ENCODE peak calls at places on chromosome 7, in nine cellular contexts. N is uterus; J is H9; O is spleen; R is tibial nerve; K is brain microvascular endothelial cell; B is CD8-positive, alpha-beta T cell; Q is upper lobe of left lung; L is astrocyte. V is an unnamed sample.

GRCh38 chr7:100493476-100494264 is 9.9 kb downstream of the NYAP1 start:
- DNase-seq in L (no peak), B (peak), K (no peak), J (no peak), N (peak), O (peak), Q (no peak), R (no peak), V (no peak)

GRCh38 chr7:45599851-45600706 is 25.9 kb downstream of the ADCY1 start:
- DNase-seq in B (no peak), K (no peak), Q (peak), J (peak), O (peak), N (no peak), R (no peak), L (no peak), V (no peak)

GRCh38 chr7:88169717-88170320 is 50.0 kb downstream of the SRI start:
- DNase-seq in O (no peak), R (no peak), Q (no peak), N (no peak), L (peak), J (no peak), B (no peak), K (no peak), V (peak)

GRCh38 chr7:75534727-75535307 is 42.7 kb downstream of the SPDYE5 start:
- DNase-seq in N (no peak), J (no peak), O (no peak), R (no peak), B (no peak), Q (no peak), K (peak), L (peak), V (no peak)

GRCh38 chr7:34133356-34133982 is 228.1 kb downstream of the BMPER start:
- DNase-seq in Q (no peak), B (no peak), K (peak), J (no peak), R (no peak), O (no peak), L (peak), N (no peak), V (peak)

GRCh38 chr7:107201795-107202450 is 33.1 kb downstream of the HBP1 start:
- DNase-seq in Q (peak), O (no peak), R (no peak), L (no peak), B (no peak), N (peak), J (peak), K (peak), V (peak)

GRCh38 chr7:83413831-83414230 is 235.1 kb downstream of the SEMA3E start:
- DNase-seq in B (no peak), O (no peak), J (no peak), N (no peak), Q (no peak), L (peak), R (no peak), K (peak), V (no peak)

GRCh38 chr7:80833289-80834104 is 85.4 kb downstream of the SEMA3C start:
- DNase-seq in R (no peak), J (no peak), Q (no peak), L (peak), B (no peak), O (no peak), K (peak), N (no peak), V (no peak)

GRCh38 chr7:69599879-69600764 is 1.8 kb downstream of the AUTS2 start:
- DNase-seq in R (peak), L (peak), K (no peak), B (no peak), N (no peak), O (peak), Q (no peak), J (no peak), V (no peak)

GRCh38 chr7:118104812-118105441 is 79.0 kb upstream of the LSM8 start:
- DNase-seq in O (no peak), Q (no peak), B (no peak), J (no peak), K (no peak), N (no peak), L (peak), R (no peak), V (peak)

GRCh38 chr7:71486856-71487628 is 355.1 kb downstream of the GALNT17 start:
- DNase-seq in B (no peak), L (peak), O (no peak), J (no peak), N (peak), R (no peak), Q (no peak), K (peak), V (no peak)

GRCh38 chr7:10704653-10705052 is 269.0 kb upstream of the PHF14 start:
- DNase-seq in B (no peak), K (no peak), Q (no peak), R (no peak), N (no peak), L (no peak), J (no peak), O (no peak), V (no peak)

GRCh38 chr7:10707519-10707918 is 266.2 kb upstream of the PHF14 start:
- DNase-seq in B (no peak), K (no peak), L (peak), R (no peak), N (no peak), O (no peak), J (no peak), Q (no peak), V (no peak)

GRCh38 chr7:10703981-10704380 is 269.7 kb upstream of the PHF14 start:
- DNase-seq in N (no peak), B (no peak), Q (no peak), J (no peak), O (no peak), K (no peak), L (no peak), R (no peak), V (no peak)

GRCh38 chr7:10706875-10707493 is 266.7 kb upstream of the PHF14 start:
- DNase-seq in Q (no peak), J (no peak), K (no peak), B (no peak), N (no peak), R (no peak), O (no peak), L (no peak), V (no peak)

DNA sequence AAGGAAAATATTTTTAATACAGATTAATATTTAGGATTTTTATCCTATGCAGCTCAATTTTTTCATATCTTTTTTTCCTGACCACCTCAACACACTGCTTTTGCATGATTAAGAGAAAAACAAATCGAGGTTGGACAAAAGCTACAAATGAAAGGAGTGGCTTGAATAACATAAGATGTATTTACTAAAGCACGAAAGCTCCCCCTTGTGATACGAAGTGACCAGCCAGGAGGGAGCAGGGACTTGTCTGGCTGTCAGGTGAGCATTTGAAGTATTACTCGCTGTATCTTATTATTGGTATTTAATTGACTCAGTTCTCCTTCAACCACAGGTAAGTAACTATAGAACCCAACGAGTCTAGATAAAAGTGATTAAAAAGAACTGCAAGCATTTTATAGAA is 265.2 kb upstream of the PHF14 start:
- DNase-seq in L (no peak), R (no peak), N (no peak), K (no peak), Q (no peak), B (no peak), O (no peak), J (peak), V (no peak)
- TF ChIP-seq CTCF in L (no peak), R (no peak), N (no peak), K (peak), Q (no peak), B (no peak), O (no peak), J (peak), V (no peak)

GRCh38 chr7:108247646-108248045 is 117.5 kb upstream of the LAMB4 start:
- DNase-seq in N (no peak), Q (no peak), B (no peak), K (no peak), L (peak), J (no peak), O (no peak), R (no peak), V (no peak)

GRCh38 chr7:108246227-108246837 is 116.2 kb upstream of the LAMB4 start:
- DNase-seq in R (no peak), Q (no peak), O (no peak), L (peak), N (no peak), B (no peak), K (peak), J (no peak), V (peak)

GRCh38 chr7:108244110-108244509 is 113.9 kb upstream of the LAMB4 start:
- DNase-seq in B (no peak), Q (no peak), N (no peak), J (no peak), O (no peak), R (no peak), L (no peak), K (no peak), V (no peak)

GRCh38 chr7:108248418-108248817 is 118.3 kb upstream of the LAMB4 start:
- DNase-seq in R (no peak), L (no peak), Q (no peak), B (no peak), K (no peak), J (no peak), N (no peak), O (no peak), V (no peak)

GRCh38 chr7:108245523-108246226 is 115.5 kb upstream of the LAMB4 start:
- DNase-seq in B (no peak), K (no peak), L (no peak), N (no peak), R (no peak), Q (no peak), O (no peak), J (no peak), V (no peak)
- H3K27ac ChIP-seq in B (no peak), K (peak), L (peak), N (no peak), R (peak), Q (no peak), O (no peak), J (no peak), V (no peak)

DNA sequence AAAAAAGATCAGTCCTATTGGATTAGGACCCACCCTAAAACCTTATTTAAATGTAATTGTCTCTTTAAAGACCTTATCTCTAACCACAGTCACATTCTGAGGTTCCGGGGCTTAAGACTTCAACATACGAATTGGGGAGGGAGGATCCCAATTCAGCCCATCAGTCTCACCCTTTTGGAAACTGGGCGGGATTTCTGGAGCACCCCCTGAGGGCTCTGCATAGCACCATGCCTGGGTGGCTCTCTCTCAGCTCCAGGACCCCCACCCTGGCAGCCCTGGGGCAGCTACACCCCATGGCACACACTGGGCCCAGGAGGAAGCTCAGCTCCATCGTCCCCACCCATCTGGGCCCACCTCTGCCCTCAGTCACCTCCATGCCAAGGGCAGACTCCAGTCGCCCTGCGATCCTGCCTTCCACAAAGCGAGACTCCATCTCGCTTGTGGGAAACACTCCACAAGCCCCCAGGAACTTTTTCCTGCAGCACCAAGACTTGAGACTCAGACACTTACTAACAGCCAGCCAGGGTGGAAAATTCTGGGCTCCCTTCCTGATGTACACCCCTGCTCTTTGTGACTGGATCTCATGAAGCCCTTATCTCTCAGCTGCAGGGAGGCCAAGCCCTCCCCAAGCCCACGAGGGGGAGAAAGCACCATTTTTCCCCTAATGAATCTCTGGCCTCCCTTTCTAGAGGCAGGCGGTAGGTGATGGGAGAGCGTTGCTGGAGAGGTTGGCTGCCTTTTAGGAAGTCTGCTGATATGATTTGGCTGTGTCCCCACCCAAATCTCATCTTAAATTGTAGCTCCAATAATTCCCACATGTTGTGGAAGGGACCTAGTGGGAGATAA is 90.8 kb upstream of the KDM7A start:
- DNase-seq in Q (no peak), B (no peak), R (no peak), K (no peak), J (no peak), L (no peak), O (peak), N (no peak), V (no peak)
- TF ChIP-seq CTCF in Q (no peak), B (no peak), R (no peak), K (no peak), J (no peak), L (no peak), O (no peak), N (no peak), V (no peak)

DNA sequence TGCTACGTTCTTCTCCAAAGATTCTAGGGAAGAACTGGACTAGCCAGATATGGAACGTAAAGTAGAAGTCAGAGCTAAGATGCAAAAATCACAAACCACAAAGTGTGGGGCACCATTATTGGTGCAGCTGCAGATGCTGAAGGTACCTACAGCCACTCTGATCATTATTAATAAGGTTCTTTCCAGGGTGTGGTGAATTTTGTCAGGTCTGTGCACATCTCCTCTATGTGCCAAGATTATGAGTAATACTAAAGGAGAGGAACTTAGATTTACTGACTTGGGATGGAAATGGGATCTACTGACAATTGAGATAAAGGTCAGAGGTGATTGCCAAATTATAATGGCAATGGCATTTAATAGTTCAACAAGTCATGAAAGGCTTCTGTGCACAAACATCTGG is 148.1 kb downstream of the RAPGEF5 start:
- DNase-seq in O (no peak), N (no peak), J (no peak), R (no peak), K (no peak), Q (no peak), B (no peak), L (no peak), V (peak)
- H3K27ac ChIP-seq in O (peak), N (peak), J (no peak), R (peak), K (no peak), Q (no peak), B (no peak), L (no peak), V (no peak)

GRCh38 chr7:44107961-44108767 is 4.0 kb downstream of the AEBP1 start:
- DNase-seq in J (no peak), R (no peak), Q (no peak), N (no peak), L (no peak), K (no peak), O (peak), B (no peak), V (no peak)

GRCh38 chr7:44109991-44110390 is 5.8 kb downstream of the AEBP1 start:
- DNase-seq in B (no peak), N (no peak), J (no peak), L (no peak), Q (no peak), R (no peak), O (no peak), K (no peak), V (no peak)

GRCh38 chr7:44107116-44107960 is 3.2 kb downstream of the AEBP1 start:
- DNase-seq in R (no peak), L (no peak), J (no peak), Q (no peak), B (no peak), N (no peak), K (no peak), O (peak), V (no peak)

GRCh38 chr7:44110724-44111635 is 6.8 kb downstream of the AEBP1 start:
- DNase-seq in B (no peak), Q (no peak), K (no peak), J (no peak), O (no peak), R (no peak), N (no peak), L (no peak), V (no peak)

DNA sequence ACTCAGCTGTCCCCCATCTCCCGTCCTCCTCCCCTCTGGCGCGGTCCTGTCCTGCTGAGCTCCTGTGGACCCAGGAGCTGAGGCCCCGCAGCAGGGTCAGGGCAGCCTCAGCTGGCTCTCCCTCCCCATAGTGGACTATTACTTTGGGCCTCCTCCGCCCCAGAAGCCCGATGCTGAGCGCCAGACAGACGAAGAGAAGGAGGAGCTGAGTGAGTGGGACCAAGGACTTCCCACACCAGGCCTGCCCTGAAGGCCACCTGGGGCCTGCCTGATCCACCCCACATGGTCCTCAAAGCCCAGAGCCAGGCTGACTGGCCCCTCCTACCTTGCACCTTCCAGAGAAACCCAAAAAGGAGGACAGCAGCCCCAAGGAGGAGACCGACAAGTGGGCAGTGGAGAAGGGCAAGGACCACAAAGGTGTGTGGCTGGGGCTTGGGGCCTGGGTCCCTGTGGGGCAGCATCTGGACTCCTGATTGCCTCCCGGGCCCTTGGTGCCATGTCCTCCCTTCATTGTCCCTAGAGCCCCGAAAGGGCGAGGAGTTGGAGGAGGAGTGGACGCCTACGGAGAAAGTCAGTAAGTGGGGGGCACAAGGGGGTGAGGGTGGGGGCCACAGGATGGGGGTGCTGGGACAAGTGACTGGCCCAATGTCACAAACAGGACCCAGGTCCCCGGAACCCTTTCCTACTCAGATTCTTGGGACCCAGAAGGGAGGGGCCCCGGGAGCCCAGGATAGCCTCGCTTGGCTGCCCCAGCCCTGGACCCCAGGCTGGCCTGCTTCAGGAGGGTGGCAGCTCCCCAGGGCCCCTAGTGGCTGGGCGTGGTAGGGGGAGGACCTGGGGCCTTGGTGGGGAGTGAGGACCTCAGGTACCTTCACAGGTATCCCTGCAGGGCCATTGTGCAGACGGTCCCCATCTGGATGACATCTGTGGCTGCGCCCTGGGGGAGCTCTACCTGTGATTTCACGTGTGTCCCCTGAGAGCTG is 4.9 kb downstream of the AEBP1 start:
- DNase-seq in O (no peak), J (no peak), N (no peak), L (no peak), K (no peak), B (no peak), Q (no peak), R (no peak), V (no peak)
- TF ChIP-seq CTCF in O (no peak), J (peak), N (no peak), L (no peak), K (no peak), B (no peak), Q (no peak), R (no peak), V (no peak)

DNA sequence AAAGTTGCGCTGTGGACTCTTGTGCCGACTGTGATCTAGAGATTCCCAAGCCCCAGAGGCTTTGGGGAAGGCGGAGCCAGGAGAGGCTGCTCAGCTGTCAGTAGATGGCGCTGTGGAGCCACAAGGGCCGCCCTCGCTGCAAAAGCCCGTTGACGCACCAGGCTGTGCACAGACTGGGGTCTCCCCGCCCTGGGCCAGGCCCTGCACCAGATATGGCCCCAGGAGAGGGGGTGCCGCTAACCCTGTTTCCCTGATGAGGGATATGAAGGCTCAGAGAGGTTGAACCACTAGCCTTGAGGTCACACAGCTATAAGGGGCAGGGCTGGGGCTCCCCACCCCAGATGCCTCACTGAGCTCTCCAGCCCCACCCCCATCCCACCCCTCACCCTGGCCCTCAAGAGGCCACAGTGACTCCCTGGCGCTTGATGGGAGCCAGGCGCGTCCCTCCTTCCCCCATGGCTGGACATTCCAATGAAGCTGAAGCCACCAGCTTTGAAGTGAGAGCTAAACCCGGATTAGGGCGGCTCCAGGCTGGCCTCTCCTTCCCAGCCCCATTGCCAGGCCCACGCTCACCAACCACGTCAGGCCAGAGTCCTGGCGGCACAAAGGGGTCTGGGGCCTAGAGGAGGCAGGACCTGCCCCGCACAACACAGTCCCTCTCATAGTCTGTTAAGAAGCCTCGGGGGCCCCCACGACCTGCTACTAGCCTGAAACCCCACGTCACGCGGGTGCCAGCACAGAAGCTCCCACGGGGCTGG is 26.4 kb downstream of the MYL10 start:
- DNase-seq in Q (peak), R (peak), L (peak), O (peak), B (peak), K (peak), N (peak), J (peak), V (peak)
- H3K27ac ChIP-seq in Q (no peak), R (no peak), L (no peak), O (no peak), B (no peak), K (no peak), N (no peak), J (no peak), V (no peak)

V was measured in RWPE1.